ENCODE peak calls at places on chromosomes 6 and 20, in ten cellular contexts. M, D, Q, R, A, Z, F, V, I and Y are unnamed samples.

GRCh38 chr6:90175627-90176538 is 120.8 kb downstream of the BACH2 start:
- DNase-seq in D (peak; percentile 65), Z (peak; percentile 60), V (no peak), R (no peak), Q (no peak), A (no peak), M (no peak), I (no peak), F (no peak), Y (no peak)

GRCh38 chr6:122491915-122492537 is 20.4 kb upstream of the SERINC1 start:
- DNase-seq in A (peak; percentile 52), F (peak; percentile 83), M (peak; percentile 45), I (peak; percentile 71), V (peak; percentile 83), R (peak; percentile 58), Z (peak; percentile 68), D (peak; percentile 86), Q (peak; percentile 61), Y (peak; percentile 62)

GRCh38 chr6:108944707-108945685 is 96.8 kb downstream of the ARMC2 start:
- DNase-seq in Z (no peak), F (no peak), R (peak; percentile 89), Q (no peak), D (no peak), I (no peak), A (no peak), M (peak; percentile 78), V (no peak), Y (no peak)

GRCh38 chr6:18044108-18044783 is 56.8 kb upstream of the KIF13A start:
- DNase-seq in I (no peak), Q (no peak), M (no peak), V (no peak), Z (no peak), A (no peak), D (no peak), F (no peak), R (no peak), Y (no peak)

GRCh38 chr6:53042112-53042511 is 23.1 kb upstream of the FBXO9 start:
- DNase-seq in I (no peak), F (no peak), R (peak; percentile 96), Q (peak; percentile 63), D (no peak), Z (no peak), A (no peak), V (no peak), M (no peak), Y (no peak)

GRCh38 chr20:44646023-44646640 is 5.4 kb downstream of the ADA start:
- DNase-seq in I (no peak), D (peak; percentile 57), F (no peak), R (peak; percentile 71), Z (no peak), M (no peak), A (no peak), V (no peak), Q (no peak), Y (no peak)

GRCh38 chr6:170268216-170269129 is 22.4 kb downstream of the DLL1 start:
- DNase-seq in M (no peak), A (no peak), Q (no peak), Z (no peak), F (no peak), R (no peak), D (no peak), I (no peak), V (no peak), Y (peak; percentile 34)

GRCh38 chr20:31617432-31618104 is 12.5 kb downstream of the ID1 start:
- DNase-seq in M (no peak), Q (no peak), I (no peak), R (no peak), D (no peak), Z (no peak), F (no peak), V (no peak), A (no peak), Y (no peak)

GRCh38 chr6:89409461-89410035 is 2.5 kb downstream of the RRAGD start:
- DNase-seq in Z (no peak), Q (no peak), A (no peak), R (no peak), F (no peak), M (no peak), D (no peak), I (no peak), V (no peak), Y (no peak)

GRCh38 chr6:116564921-116565872 is 6.1 kb upstream of the RWDD1 start:
- DNase-seq in M (no peak), F (peak; percentile 82), Q (no peak), R (peak; percentile 56), Z (no peak), A (no peak), D (peak; percentile 49), I (no peak), V (peak; percentile 78), Y (peak; percentile 51)

GRCh38 chr6:80280258-80281010 is 174.0 kb downstream of the BCKDHB start:
- DNase-seq in M (no peak), I (no peak), Z (no peak), F (no peak), R (peak; percentile 69), D (no peak), A (no peak), V (no peak), Q (no peak), Y (no peak)

GRCh38 chr6:117483004-117483644 is 650 bp downstream of the DCBLD1 start:
- DNase-seq in A (no peak), I (peak; percentile 72), Q (no peak), R (no peak), D (peak; percentile 64), V (peak; percentile 87), F (peak; percentile 87), Z (peak; percentile 3), M (no peak), Y (peak; percentile 80)

GRCh38 chr6:141107562-141108160 is 1025.1 kb upstream of the GJE1 start:
- DNase-seq in M (no peak), D (no peak), Z (no peak), R (peak; percentile 76), A (no peak), I (no peak), F (no peak), Q (peak; percentile 56), V (no peak), Y (no peak)

GRCh38 chr6:28357036-28357435 is 7.3 kb downstream of the ZKSCAN3 start:
- DNase-seq in M (no peak), I (no peak), A (no peak), F (no peak), D (no peak), V (no peak), Q (no peak), Z (no peak), R (peak; percentile 46), Y (no peak)

GRCh38 chr6:140744648-140745320 is 1370.3 kb upstream of the CITED2 start:
- DNase-seq in D (no peak), Z (no peak), Q (no peak), F (no peak), V (no peak), A (no peak), M (no peak), I (no peak), R (peak; percentile 86), Y (no peak)

GRCh38 chr6:125201961-125202729 is 48.6 kb downstream of the TPD52L1 start:
- DNase-seq in Z (no peak), M (peak; percentile 55), Q (peak; percentile 48), D (peak; percentile 68), V (peak; percentile 86), I (no peak), A (no peak), F (peak; percentile 84), R (peak; percentile 93), Y (peak; percentile 70)

GRCh38 chr20:19658137-19658536 is 99.9 kb upstream of the RIN2 start:
- DNase-seq in V (peak; percentile 73), D (peak; percentile 73), R (no peak), F (no peak), Q (no peak), M (no peak), I (no peak), Z (no peak), A (no peak), Y (peak; percentile 60)

GRCh38 chr6:36577298-36577697 is 16.9 kb upstream of the SRSF3 start:
- DNase-seq in A (no peak), M (no peak), Q (peak; percentile 20), I (no peak), V (no peak), D (no peak), F (no peak), Z (no peak), R (peak; percentile 97), Y (no peak)

GRCh38 chr6:108903796-108904195 is 55.6 kb downstream of the ARMC2 start:
- DNase-seq in V (no peak), Q (no peak), Z (no peak), M (no peak), R (no peak), I (no peak), D (no peak), F (no peak), A (no peak), Y (no peak)

GRCh38 chr6:79468116-79468515 is 69.1 kb downstream of the LCA5 start:
- DNase-seq in M (no peak), D (no peak), A (no peak), Z (no peak), Q (no peak), I (no peak), F (no peak), V (no peak), R (peak; percentile 75), Y (no peak)

GRCh38 chr20:47360489-47361267 is 4.2 kb upstream of the ZMYND8 start:
- DNase-seq in Q (no peak), A (peak; percentile 78), F (peak; percentile 91), M (peak; percentile 85), Z (no peak), R (peak; percentile 98), V (peak; percentile 93), D (peak; percentile 81), I (peak; percentile 62), Y (peak; percentile 87)

GRCh38 chr6:89948876-89949275 is 54.6 kb downstream of the GJA10 start:
- DNase-seq in F (no peak), M (no peak), I (no peak), Q (no peak), A (no peak), D (no peak), R (no peak), V (no peak), Z (no peak), Y (no peak)

GRCh38 chr6:133055527-133055966 is 185.6 kb upstream of the EYA4 start:
- DNase-seq in Z (no peak), V (no peak), D (no peak), M (no peak), I (peak; percentile 10), Q (no peak), F (no peak), A (peak; percentile 56), R (no peak), Y (no peak)

GRCh38 chr6:27551607-27552006 is 78.7 kb upstream of the ZNF184 start:
- DNase-seq in R (no peak), M (no peak), A (no peak), F (no peak), I (no peak), Q (no peak), V (no peak), D (no peak), Z (no peak), Y (no peak)

GRCh38 chr6:165439928-165440554 is 130.6 kb upstream of the C6orf118 start:
- DNase-seq in V (no peak), I (no peak), D (no peak), R (peak; percentile 38), Z (no peak), M (no peak), A (peak; percentile 4), Q (peak; percentile 27), F (no peak), Y (no peak)

GRCh38 chr6:21305827-21306469 is 287.6 kb upstream of the SOX4 start:
- DNase-seq in Z (no peak), V (no peak), Q (no peak), M (no peak), A (no peak), R (peak; percentile 30), I (no peak), D (no peak), F (no peak), Y (no peak)

GRCh38 chr20:5865604-5866003 is 84.7 kb downstream of the TRMT6 start:
- DNase-seq in Z (no peak), A (no peak), I (no peak), V (no peak), F (no peak), Q (no peak), M (no peak), R (no peak), D (no peak), Y (no peak)

GRCh38 chr20:45347936-45348809 is at the start of gene SDC4:
- DNase-seq in Z (peak; percentile 65), I (peak; percentile 71), A (peak; percentile 19), D (peak; percentile 81), V (peak; percentile 94), Q (peak; percentile 81), M (no peak), F (peak; percentile 88), R (peak; percentile 62), Y (peak; percentile 82)